ENCODE peak calls at places on chromosome 15, in nine cellular contexts. L is left cardiac atrium; N is ovary; R is anterior cingulate cortex; O is iPS DF 19.7; H is GM12891; E is BJ; Z is NCI-H1436; S is stimulated activated CD4-positive, alpha-beta T cell treated with anti-CD3 and anti-CD28 coated beads, Interleukin-1b, Interleukin-23, amount 100 ng/mL, for 48 hours. X is an unnamed sample.

GRCh38 chr15:99514306-99514705 is 51.5 kb upstream of the MEF2A start:
- DNase-seq in L (no peak), N (no peak), R (no peak), O (peak), H (no peak), E (no peak), Z (no peak), S (no peak), X (no peak)

GRCh38 chr15:74167891-74168331 is 5.6 kb upstream of the ISLR start:
- DNase-seq in L (no peak), N (peak), R (no peak), O (no peak), H (no peak), E (no peak), Z (no peak), S (no peak), X (no peak)

GRCh38 chr15:92848852-92849598 is 51.1 kb upstream of the CHD2 start:
- DNase-seq in L (no peak), N (no peak), R (no peak), O (no peak), H (no peak), E (no peak), Z (no peak), S (peak), X (no peak)

GRCh38 chr15:48631191-48631770 is 14.2 kb downstream of the FBN1 start:
- DNase-seq in L (peak), N (no peak), R (no peak), O (no peak), H (no peak), E (no peak), Z (no peak), S (peak), X (no peak)

GRCh38 chr15:64525828-64526530 is 65.6 kb downstream of the ZNF609 start:
- DNase-seq in L (no peak), N (no peak), R (no peak), O (no peak), H (no peak), E (no peak), Z (no peak), S (no peak), X (no peak)

GRCh38 chr15:58438956-58439355 is 7.2 kb downstream of the LIPC start:
- DNase-seq in L (peak), N (no peak), R (no peak), O (peak), H (no peak), E (no peak), Z (peak), S (peak), X (peak)

GRCh38 chr15:52528465-52529288 is at the start of gene MYO5A:
- DNase-seq in L (peak), N (peak), R (peak), O (no peak), H (peak), E (no peak), Z (peak), S (peak), X (peak)

GRCh38 chr15:69958494-69959134 is 139.1 kb downstream of the TLE3 start:
- DNase-seq in L (no peak), N (no peak), R (no peak), O (peak), H (no peak), E (no peak), Z (no peak), S (no peak), X (no peak)

GRCh38 chr15:48266029-48266428 is 59.9 kb downstream of the SLC12A1 start:
- DNase-seq in L (no peak), N (no peak), R (no peak), O (no peak), H (no peak), E (no peak), Z (no peak), S (peak), X (no peak)

X was measured in transverse colon.